ENCODE peak calls at places on chromosome 15, in five cellular contexts. T is A549, H is lower lobe of right lung, E is progenitor cell of endocrine pancreas, S is astrocyte of the spinal cord. X is an unnamed sample.

GRCh38 chr15:30933293-30933692 is 29.6 kb downstream of the FAN1 start:
- DNase-seq in T (no peak), H (no peak), E (no peak), S (no peak), X (no peak)

GRCh38 chr15:76929011-76929760 is 2.4 kb upstream of the RCN2 start:
- DNase-seq in T (no peak), H (no peak), E (no peak), S (no peak), X (no peak)

GRCh38 chr15:80201256-80202015 is 48.6 kb downstream of the FAH start:
- DNase-seq in T (no peak), H (no peak), E (no peak), S (no peak), X (no peak)

GRCh38 chr15:71648095-71648494 is 162.3 kb upstream of the NR2E3 start:
- DNase-seq in T (no peak), H (no peak), E (no peak), S (no peak), X (no peak)

GRCh38 chr15:57541805-57542504 is 49.7 kb upstream of the MYZAP start:
- DNase-seq in T (peak), H (peak), E (peak), S (peak), X (peak)

GRCh38 chr15:67190326-67190725 is 64.1 kb downstream of the AAGAB start:
- DNase-seq in T (no peak), H (no peak), E (no peak), S (no peak), X (no peak)

GRCh38 chr15:67193223-67194009 is 61.0 kb downstream of the AAGAB start:
- DNase-seq in T (no peak), H (no peak), E (no peak), S (no peak), X (no peak)

GRCh38 chr15:96974761-96975160 is 644.3 kb downstream of the NR2F2 start:
- DNase-seq in T (no peak), H (no peak), E (no peak), S (no peak), X (no peak)

GRCh38 chr15:80325206-80325605 is 73.2 kb upstream of the CTXND1 start:
- DNase-seq in T (no peak), H (no peak), E (no peak), S (no peak), X (no peak)

GRCh38 chr15:95761742-95762141 is 568.8 kb upstream of the NR2F2 start:
- DNase-seq in T (no peak), H (no peak), E (no peak), S (no peak), X (no peak)

GRCh38 chr15:83498801-83499200 is 51.7 kb downstream of the SH3GL3 start:
- DNase-seq in T (no peak), H (no peak), E (no peak), S (no peak), X (no peak)

GRCh38 chr15:68900032-68900431 is 30.3 kb upstream of the SPESP1 start:
- DNase-seq in T (no peak), H (no peak), E (no peak), S (no peak), X (no peak)

GRCh38 chr15:34644061-34644460 is 60.6 kb upstream of the GOLGA8B start:
- DNase-seq in T (no peak), H (no peak), E (no peak), S (peak), X (no peak)

GRCh38 chr15:79440355-79440908 is 8.3 kb downstream of the MINAR1 start:
- DNase-seq in T (no peak), H (no peak), E (no peak), S (no peak), X (no peak)

GRCh38 chr15:68666120-68666811 is 87.5 kb downstream of the CORO2B start:
- DNase-seq in T (no peak), H (no peak), E (no peak), S (no peak), X (no peak)

GRCh38 chr15:92877000-92877399 is 23.1 kb upstream of the CHD2 start:
- DNase-seq in T (no peak), H (no peak), E (no peak), S (no peak), X (no peak)

GRCh38 chr15:88541709-88542341 is 4.7 kb downstream of the DET1 start:
- DNase-seq in T (no peak), H (no peak), E (no peak), S (no peak), X (no peak)

GRCh38 chr15:82570721-82571519 is 30.7 kb upstream of the RPS17 start:
- DNase-seq in T (no peak), H (no peak), E (no peak), S (peak), X (no peak)

GRCh38 chr15:57184502-57184901 is 191.8 kb upstream of the CGNL1 start:
- DNase-seq in T (no peak), H (no peak), E (no peak), S (no peak), X (no peak)

GRCh38 chr15:69034352-69034751 is 19.9 kb downstream of the NOX5 start:
- DNase-seq in T (no peak), H (no peak), E (no peak), S (peak), X (no peak)

GRCh38 chr15:63601727-63602185 is 4.6 kb downstream of the FBXL22 start:
- DNase-seq in T (no peak), H (no peak), E (no peak), S (no peak), X (no peak)

GRCh38 chr15:63601026-63601726 is 4.0 kb downstream of the FBXL22 start:
- DNase-seq in T (peak), H (peak), E (peak), S (peak), X (no peak)

GRCh38 chr15:63600001-63600645 is 2.9 kb downstream of the FBXL22 start:
- DNase-seq in T (peak), H (no peak), E (no peak), S (no peak), X (no peak)

GRCh38 chr15:63599401-63600000 is 2.3 kb downstream of the FBXL22 start:
- DNase-seq in T (peak), H (peak), E (no peak), S (peak), X (no peak)

DNA sequence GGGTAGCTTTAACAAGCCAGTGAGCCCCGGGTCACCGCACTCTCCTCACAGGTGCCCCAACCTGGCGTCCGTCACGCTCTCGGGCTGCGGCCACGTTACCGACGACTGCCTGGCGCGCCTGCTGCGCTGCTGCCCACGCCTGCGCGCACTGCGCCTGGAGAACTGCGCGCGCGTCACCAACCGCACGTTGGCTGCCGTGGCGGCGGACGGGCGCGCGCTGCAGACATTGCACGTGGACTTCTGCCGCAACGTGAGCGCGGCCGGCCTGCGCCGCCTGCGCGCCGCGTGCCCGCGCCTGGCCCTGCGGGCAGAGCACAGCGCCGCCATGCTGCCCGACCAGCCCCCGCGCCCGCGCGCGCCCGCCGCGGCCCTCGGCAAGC is 3.4 kb downstream of the FBXL22 start:
- DNase-seq in T (peak), H (peak), E (peak), S (peak), X (no peak)
- TF ChIP-seq CTCF in T (peak), H (no peak), E (no peak), S (no peak), X (no peak)

DNA sequence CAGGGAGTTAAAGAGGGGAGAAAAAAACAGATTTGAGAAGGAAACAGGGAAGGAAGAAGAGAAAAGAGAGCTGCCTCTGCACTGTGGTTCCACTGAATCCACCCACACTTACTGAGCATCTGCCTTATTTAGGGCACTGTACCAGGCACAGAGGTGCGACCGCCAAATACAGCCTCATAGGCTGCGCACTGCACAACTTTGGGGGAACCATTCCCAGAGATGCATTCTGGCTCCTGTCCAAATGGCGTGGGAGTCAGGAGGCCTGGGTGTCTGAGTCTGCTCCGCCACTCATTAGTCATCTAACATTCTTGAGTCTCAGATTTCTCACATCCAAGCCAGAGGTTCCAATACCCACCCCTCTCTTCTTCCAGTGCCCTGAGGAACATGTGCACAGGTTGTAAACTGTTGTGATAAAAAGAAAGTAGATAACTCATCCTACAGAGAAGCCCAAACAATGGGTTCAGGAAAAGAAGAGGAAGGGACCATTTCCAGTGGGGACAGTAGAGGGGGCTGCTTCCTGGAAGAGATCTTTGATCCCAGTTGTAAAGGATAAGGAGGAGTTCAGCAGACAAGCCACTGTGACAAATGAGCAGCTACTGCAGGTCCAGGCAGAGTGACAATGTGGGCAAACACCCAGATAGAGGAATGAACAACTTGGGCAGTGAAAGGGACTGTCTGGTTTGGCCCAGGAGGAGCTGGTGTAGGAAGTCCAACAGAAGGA is 254.6 kb downstream of the UACA start:
- DNase-seq in T (peak), H (peak), E (no peak), S (peak), X (peak)
- TF ChIP-seq CTCF in T (peak), H (no peak), E (no peak), S (no peak), X (no peak)

GRCh38 chr15:73709671-73710070 is 25.5 kb downstream of the CD276 start:
- DNase-seq in T (no peak), H (no peak), E (no peak), S (no peak), X (no peak)

GRCh38 chr15:73711526-73711925 is 27.3 kb downstream of the CD276 start:
- DNase-seq in T (no peak), H (no peak), E (no peak), S (no peak), X (no peak)

GRCh38 chr15:73714695-73715301 is 30.6 kb downstream of the CD276 start:
- DNase-seq in T (no peak), H (no peak), E (no peak), S (no peak), X (no peak)

GRCh38 chr15:73710321-73710720 is 26.1 kb downstream of the CD276 start:
- DNase-seq in T (no peak), H (no peak), E (no peak), S (no peak), X (no peak)

GRCh38 chr15:73712107-73712506 is 27.9 kb downstream of the CD276 start:
- DNase-seq in T (no peak), H (no peak), E (no peak), S (no peak), X (no peak)
- TF ChIP-seq CTCF in T (no peak), H (no peak), E (no peak), S (peak), X (no peak)

GRCh38 chr15:77980094-77980493 is 97.4 kb downstream of the TBC1D2B start:
- DNase-seq in T (no peak), H (no peak), E (no peak), S (no peak), X (no peak)
- TF ChIP-seq CTCF in T (no peak), H (no peak), E (no peak), S (no peak), X (no peak)

DNA sequence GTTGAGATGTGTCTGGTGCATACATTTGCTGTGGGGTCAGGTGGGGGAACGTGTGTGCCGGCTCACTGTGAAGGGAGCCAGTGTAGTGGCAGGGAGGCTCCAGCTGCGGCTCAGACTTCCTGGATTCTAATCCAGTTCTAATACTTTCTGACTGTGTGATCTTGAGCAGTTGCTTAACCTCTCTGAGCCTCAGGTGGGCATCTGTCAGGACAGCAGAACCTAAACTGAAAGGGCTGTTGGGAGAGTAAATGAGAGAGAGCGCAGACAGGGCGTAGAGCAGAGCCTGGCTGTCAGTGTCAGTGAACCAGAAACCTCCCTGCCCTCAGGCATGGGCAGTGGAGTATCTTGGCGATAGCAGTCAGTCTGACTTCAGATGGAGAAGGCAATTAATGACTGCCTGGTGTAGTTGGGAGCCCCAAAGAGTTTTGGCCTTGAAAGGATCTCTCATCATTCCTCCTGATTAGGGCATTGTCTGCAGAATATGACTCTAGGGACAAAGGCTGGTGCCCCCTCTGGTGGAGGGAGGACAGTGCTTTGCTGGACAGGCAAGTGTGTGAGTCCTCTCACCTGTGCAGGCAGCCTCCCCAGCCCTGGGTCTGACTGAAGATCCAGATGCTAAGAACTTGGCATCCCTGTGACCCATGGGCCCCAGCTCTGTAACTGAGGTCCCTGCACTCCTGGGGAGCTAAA is 9.6 kb downstream of the KBTBD13 start:
- DNase-seq in T (peak), H (peak), E (peak), S (no peak), X (no peak)
- TF ChIP-seq CTCF in T (peak), H (no peak), E (peak), S (peak), X (no peak)